ENCODE peak calls at places on chromosomes 1 and 21, in eight cellular contexts. J is natural killer cell, X is fibroblast of lung, E is GM12865, V is mammary epithelial cell, Z is mucosa of descending colon, O is GM12878, W is H9. Q is an unnamed sample.

GRCh38 chr21:14943636-14944035 is 121.2 kb downstream of the NRIP1 start:
- DNase-seq in J (no peak), E (no peak), X (no peak), V (no peak), Z (no peak), O (no peak), W (no peak), Q (no peak)

GRCh38 chr1:185864889-185865288 is 130.7 kb downstream of the HMCN1 start:
- DNase-seq in O (no peak), Z (no peak), X (peak), E (no peak), W (no peak), V (peak), J (no peak), Q (peak)

GRCh38 chr1:187203257-187203656 is 374.5 kb downstream of the PLA2G4A start:
- DNase-seq in O (no peak), Z (no peak), E (peak), X (peak), W (no peak), J (no peak), V (peak), Q (peak)

GRCh38 chr1:198754670-198755069 is 115.8 kb downstream of the PTPRC start:
- DNase-seq in J (no peak), Z (no peak), O (no peak), V (no peak), X (no peak), W (no peak), E (no peak), Q (no peak)

GRCh38 chr1:225915538-225915991 is 8.5 kb downstream of the PYCR2 start:
- DNase-seq in V (no peak), W (no peak), J (no peak), X (peak), E (no peak), O (no peak), Z (no peak), Q (no peak)

GRCh38 chr21:46000182-46000730 is 18.7 kb downstream of the COL6A1 start:
- DNase-seq in W (peak), J (peak), O (no peak), Z (no peak), V (no peak), E (no peak), X (no peak), Q (no peak)

GRCh38 chr1:94693029-94693428 is 127.1 kb upstream of the SLC44A3 start:
- DNase-seq in O (no peak), J (no peak), W (no peak), E (no peak), X (no peak), Z (no peak), V (no peak), Q (no peak)

GRCh38 chr1:199113265-199113869 is 474.5 kb downstream of the PTPRC start:
- DNase-seq in O (peak), X (peak), J (peak), V (peak), E (peak), Z (peak), W (peak), Q (peak)

GRCh38 chr21:35852820-35853219 is 207.5 kb downstream of the SETD4 start:
- DNase-seq in W (no peak), X (no peak), Z (no peak), J (no peak), V (no peak), O (no peak), E (no peak), Q (no peak)

GRCh38 chr1:226938903-226939438 is 1.1 kb upstream of the COQ8A start:
- DNase-seq in J (no peak), E (no peak), Z (peak), X (peak), W (no peak), O (no peak), V (peak), Q (peak)

GRCh38 chr1:35532497-35533226 is 24.5 kb downstream of the KIAA0319L start:
- DNase-seq in E (no peak), X (peak), O (no peak), J (no peak), Z (no peak), V (no peak), W (no peak), Q (no peak)

GRCh38 chr1:7406641-7407546 is 364.2 kb upstream of the VAMP3 start:
- DNase-seq in O (peak), W (peak), Z (no peak), X (no peak), E (peak), J (no peak), V (no peak), Q (no peak)

GRCh38 chr1:114130846-114131525 is 22.7 kb downstream of the SYT6 start:
- DNase-seq in E (no peak), Z (no peak), V (peak), X (peak), O (peak), W (no peak), J (no peak), Q (no peak)

GRCh38 chr1:235930543-235930942 is 63.8 kb upstream of the LYST start:
- DNase-seq in Z (no peak), X (no peak), J (no peak), O (no peak), E (no peak), W (no peak), V (no peak), Q (no peak)

GRCh38 chr1:43207229-43207853 is 35.2 kb downstream of the CFAP57 start:
- DNase-seq in W (peak), Z (no peak), J (no peak), X (peak), O (no peak), E (no peak), V (no peak), Q (peak)

GRCh38 chr1:154478639-154479038 is 23.4 kb upstream of the TDRD10 start:
- DNase-seq in X (peak), J (no peak), W (no peak), E (peak), V (peak), Z (peak), O (no peak), Q (peak)

GRCh38 chr1:175808573-175808972 is 65.2 kb upstream of the TNR start:
- DNase-seq in X (no peak), W (peak), J (no peak), Z (no peak), V (no peak), E (no peak), O (no peak), Q (no peak)

GRCh38 chr1:236685917-236686814 is at the start of gene ACTN2:
- DNase-seq in O (no peak), Z (peak), W (peak), E (no peak), X (peak), V (no peak), J (peak), Q (no peak)

GRCh38 chr1:154546264-154547043 is 12.0 kb downstream of the UBE2Q1 start:
- DNase-seq in J (peak), V (peak), Z (peak), W (peak), O (peak), E (peak), X (peak), Q (peak)

GRCh38 chr1:106360252-106360651 is 696.2 kb upstream of the PRMT6 start:
- DNase-seq in E (no peak), O (no peak), V (no peak), W (no peak), X (no peak), J (no peak), Z (no peak), Q (no peak)
- TF ChIP-seq CTCF in E (no peak), O (peak), V (peak), W (no peak), X (no peak), J (no peak), Z (no peak), Q (peak)

DNA sequence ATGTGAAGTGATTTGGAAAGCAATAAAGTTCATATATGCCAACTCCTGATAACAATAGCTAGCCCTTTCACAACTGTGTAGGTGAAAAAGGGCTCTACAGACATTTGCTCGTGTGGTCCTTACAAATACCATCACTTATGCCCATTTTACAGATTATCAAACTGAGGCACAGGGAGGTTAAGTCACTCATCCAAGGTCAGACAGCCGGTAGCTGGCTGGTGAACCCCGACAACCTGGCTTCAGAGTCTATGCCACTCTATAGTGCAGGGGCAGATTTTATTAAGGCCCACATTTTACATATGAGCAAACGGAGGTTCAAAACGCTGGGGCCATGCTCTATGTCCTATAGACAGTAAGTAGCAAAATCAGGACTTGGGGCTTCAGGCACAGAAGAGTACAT is 280.5 kb downstream of the RRAGC start:
- DNase-seq in W (no peak), E (no peak), X (no peak), V (no peak), Z (no peak), O (no peak), J (no peak), Q (no peak)
- TF ChIP-seq CTCF in W (no peak), E (no peak), X (no peak), V (no peak), Z (no peak), O (no peak), J (no peak), Q (no peak)

DNA sequence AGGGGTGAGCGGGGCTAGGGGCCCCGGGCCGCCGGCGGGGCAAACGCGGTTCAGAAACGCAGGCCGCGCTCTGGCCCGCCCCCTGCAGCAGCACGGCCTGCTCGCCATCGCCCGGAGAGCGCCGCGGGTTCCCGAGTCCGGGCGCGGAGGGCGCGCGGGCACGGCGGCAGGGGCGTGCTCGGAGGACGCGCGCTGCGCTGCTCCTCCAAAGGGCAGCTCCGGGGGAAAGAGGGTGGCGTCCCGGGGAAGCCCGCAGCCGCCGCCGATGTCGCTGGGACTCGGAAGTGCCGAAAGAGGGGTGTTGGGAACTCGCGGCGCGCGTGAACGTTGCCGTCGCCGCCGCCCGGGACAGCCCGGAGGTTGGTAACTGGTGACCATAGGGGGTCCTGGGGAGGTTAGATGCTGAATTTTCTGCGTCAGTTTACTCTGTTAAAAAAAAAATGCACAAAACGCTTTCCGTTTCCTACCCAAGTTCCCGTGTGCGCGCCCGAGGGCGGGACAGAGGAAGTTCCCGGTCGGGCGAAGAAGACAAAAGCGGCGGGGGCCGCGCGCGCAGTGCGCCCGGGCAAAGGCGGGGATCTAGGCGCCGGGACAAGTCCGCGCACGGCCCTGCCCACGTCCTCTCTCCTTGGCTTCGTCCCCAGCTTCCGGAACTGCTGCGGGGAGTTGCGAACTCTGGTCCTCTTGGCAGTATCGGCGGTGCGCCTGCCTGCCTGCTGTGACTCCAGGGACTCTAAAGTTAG is at the start of gene HHAT:
- DNase-seq in W (peak), V (peak), Z (peak), X (peak), J (no peak), O (no peak), E (peak), Q (peak)
- TF ChIP-seq CTCF in W (peak), V (no peak), Z (no peak), X (peak), J (no peak), O (no peak), E (no peak), Q (no peak)

GRCh38 chr1:38071530-38072266 is 25.1 kb upstream of the POU3F1 start:
- DNase-seq in W (no peak), J (no peak), O (no peak), X (peak), Z (no peak), V (peak), E (peak), Q (peak)
- TF ChIP-seq CTCF in W (peak), J (peak), O (peak), X (peak), Z (no peak), V (no peak), E (peak), Q (peak)

DNA sequence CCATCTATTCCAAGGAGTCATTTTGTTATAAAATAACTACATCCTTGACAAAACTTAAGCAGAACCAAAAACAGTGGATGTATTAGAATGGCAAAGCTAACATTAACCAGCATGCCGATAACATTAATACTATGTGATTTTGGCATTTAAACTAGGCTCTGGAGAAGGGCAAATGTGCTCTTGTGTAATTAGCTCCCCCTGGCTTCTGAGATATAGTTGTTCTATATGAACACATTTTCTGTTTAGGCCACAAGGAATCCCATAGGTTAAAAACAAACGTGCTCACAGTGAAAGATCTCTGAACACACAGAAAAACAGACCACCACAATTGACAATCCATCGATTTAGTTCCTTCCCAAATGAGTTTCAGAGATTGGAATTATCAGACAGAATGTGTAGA is 57.4 kb upstream of the TARS2 start:
- DNase-seq in J (no peak), V (peak), X (no peak), W (no peak), O (no peak), Z (no peak), E (peak), Q (peak)
- TF ChIP-seq CTCF in J (no peak), V (no peak), X (no peak), W (peak), O (peak), Z (no peak), E (no peak), Q (peak)

DNA sequence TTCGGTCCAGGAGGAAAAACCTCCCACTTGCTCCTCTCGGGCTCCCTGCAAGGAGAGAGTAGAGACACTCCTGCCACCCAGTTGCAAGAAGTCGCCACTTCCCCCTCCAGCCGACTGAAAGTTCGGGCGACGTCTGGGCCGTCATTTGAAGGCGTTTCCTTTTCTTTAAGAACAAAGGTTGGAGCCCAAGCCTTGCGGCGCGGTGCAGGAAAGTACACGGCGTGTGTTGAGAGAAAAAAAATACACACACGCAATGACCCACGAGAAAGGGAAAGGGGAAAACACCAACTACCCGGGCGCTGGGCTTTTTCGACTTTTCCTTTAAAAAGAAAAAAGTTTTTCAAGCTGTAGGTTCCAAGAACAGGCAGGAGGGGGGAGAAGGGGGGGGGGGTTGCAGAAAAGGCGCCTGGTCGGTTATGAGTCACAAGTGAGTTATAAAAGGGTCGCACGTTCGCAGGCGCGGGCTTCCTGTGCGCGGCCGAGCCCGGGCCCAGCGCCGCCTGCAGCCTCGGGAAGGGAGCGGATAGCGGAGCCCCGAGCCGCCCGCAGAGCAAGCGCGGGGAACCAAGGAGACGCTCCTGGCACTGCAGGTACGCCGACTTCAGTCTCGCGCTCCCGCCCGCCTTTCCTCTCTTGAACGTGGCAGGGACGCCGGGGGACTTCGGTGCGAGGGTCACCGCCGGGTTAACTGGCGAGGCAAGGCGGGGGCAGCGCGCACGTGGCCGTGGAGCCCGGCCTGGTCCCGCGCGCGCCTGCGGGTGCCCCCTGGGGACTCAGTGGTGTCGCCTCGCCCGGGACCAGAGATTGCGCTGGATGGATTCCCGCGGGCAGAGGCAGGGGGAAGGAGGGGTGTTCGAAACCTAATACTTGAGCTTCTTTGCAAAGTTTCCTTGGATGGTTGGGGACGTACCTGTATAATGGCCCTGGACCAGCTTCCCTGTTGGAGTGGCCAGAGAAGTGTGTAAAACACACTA is 45.3 kb downstream of the MRPL39 start:
- DNase-seq in W (peak), Z (peak), X (peak), V (no peak), O (peak), J (peak), E (peak), Q (no peak)
- TF ChIP-seq CTCF in W (peak), Z (no peak), X (peak), V (no peak), O (no peak), J (no peak), E (peak), Q (no peak)

GRCh38 chr1:33618636-33619035 is 146.2 kb downstream of the ZSCAN20 start:
- DNase-seq in J (no peak), X (no peak), V (no peak), W (no peak), O (no peak), E (no peak), Z (no peak), Q (no peak)

GRCh38 chr1:33617451-33617850 is 145.0 kb downstream of the ZSCAN20 start:
- DNase-seq in X (no peak), E (no peak), J (no peak), Z (no peak), V (no peak), W (no peak), O (no peak), Q (no peak)

GRCh38 chr1:33615546-33615945 is 143.1 kb downstream of the ZSCAN20 start:
- DNase-seq in Z (no peak), E (no peak), W (no peak), V (no peak), O (no peak), J (no peak), X (no peak), Q (no peak)

GRCh38 chr1:33612877-33613487 is 140.5 kb downstream of the ZSCAN20 start:
- DNase-seq in Z (peak), W (peak), X (peak), J (no peak), E (peak), V (peak), O (no peak), Q (peak)

GRCh38 chr1:33616780-33617179 is 144.3 kb downstream of the ZSCAN20 start:
- DNase-seq in Z (no peak), J (no peak), V (no peak), X (no peak), O (no peak), E (no peak), W (no peak), Q (no peak)
- TF ChIP-seq CTCF in Z (no peak), J (no peak), V (no peak), X (no peak), O (no peak), E (no peak), W (no peak), Q (no peak)

DNA sequence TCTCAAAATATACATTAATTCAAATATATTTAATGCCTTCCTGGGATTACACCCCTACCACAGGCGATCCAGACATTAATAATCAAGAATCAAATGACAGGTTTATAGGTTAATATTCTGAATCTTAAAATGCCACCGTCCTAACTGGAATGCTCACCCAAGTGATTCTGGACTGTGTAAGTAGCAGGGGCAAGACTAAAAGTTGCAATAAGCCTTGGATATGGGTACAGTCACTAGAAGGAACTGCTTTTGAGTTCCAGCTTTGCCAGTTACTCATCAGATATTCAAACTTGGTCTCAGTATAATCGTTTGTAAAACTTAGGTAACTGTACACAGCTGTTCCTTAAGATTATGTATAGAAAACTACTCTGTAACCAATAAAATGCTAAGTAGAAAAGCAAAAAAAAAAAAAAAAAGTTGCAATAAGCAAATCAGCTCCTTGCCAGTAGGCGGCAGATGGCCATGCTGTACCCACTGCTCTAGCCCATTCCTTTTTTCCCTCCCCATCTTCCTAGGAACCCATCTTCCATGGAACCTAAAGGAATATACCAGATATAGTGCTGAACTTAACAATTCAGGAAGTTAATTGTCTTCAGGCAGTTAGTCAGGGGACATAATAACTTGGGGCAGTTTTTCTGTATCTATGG is 10.5 kb downstream of the RO60 start:
- DNase-seq in W (peak), X (no peak), J (no peak), O (no peak), E (peak), Z (no peak), V (no peak), Q (peak)
- TF ChIP-seq CTCF in W (peak), X (no peak), J (peak), O (peak), E (peak), Z (no peak), V (peak), Q (peak)

Q was measured in MCF 10A.